ENCODE peak calls at places on chromosome 22, in nine cellular contexts. Z, B, W, L, M, S, D, O and P are unnamed samples.

GRCh38 chr22:19663821-19664325 is 50.4 kb upstream of the SEPTIN5 start:
- DNase-seq in Z (no peak), B (no peak), W (peak), L (peak), M (peak), S (no peak), D (no peak), O (peak), P (no peak)

GRCh38 chr22:33717694-33718396 is 202.4 kb downstream of the LARGE1 start:
- DNase-seq in Z (no peak), B (no peak), W (no peak), L (no peak), M (no peak), S (no peak), D (no peak), O (no peak), P (no peak)

GRCh38 chr22:36088292-36088691 is 59.7 kb upstream of the RBFOX2 start:
- DNase-seq in Z (peak), B (no peak), W (no peak), L (no peak), M (no peak), S (no peak), D (no peak), O (no peak), P (no peak)

GRCh38 chr22:41003041-41003440 is 51.9 kb downstream of the RBX1 start:
- DNase-seq in Z (no peak), B (no peak), W (no peak), L (no peak), M (no peak), S (no peak), D (no peak), O (no peak), P (no peak)

GRCh38 chr22:24410110-24410856 is 17.1 kb upstream of the ADORA2A start:
- DNase-seq in Z (no peak), B (no peak), W (peak), L (no peak), M (no peak), S (no peak), D (no peak), O (no peak), P (no peak)

GRCh38 chr22:38148252-38148651 is 33.4 kb downstream of the PLA2G6 start:
- DNase-seq in Z (no peak), B (no peak), W (peak), L (no peak), M (no peak), S (no peak), D (no peak), O (no peak), P (no peak)

GRCh38 chr22:27839261-27839660 is 37.7 kb upstream of the MN1 start:
- DNase-seq in Z (no peak), B (no peak), W (no peak), L (no peak), M (no peak), S (no peak), D (no peak), O (peak), P (no peak)

GRCh38 chr22:20530368-20531153 is 23.2 kb downstream of the MED15 start:
- DNase-seq in Z (peak), B (no peak), W (peak), L (no peak), M (peak), S (no peak), D (no peak), O (no peak), P (no peak)

GRCh38 chr22:27833803-27834202 is 32.2 kb upstream of the MN1 start:
- DNase-seq in Z (no peak), B (no peak), W (no peak), L (no peak), M (no peak), S (no peak), D (no peak), O (no peak), P (no peak)

GRCh38 chr22:35070451-35071093 is 4.6 kb downstream of the ISX start:
- DNase-seq in Z (no peak), B (no peak), W (no peak), L (no peak), M (no peak), S (no peak), D (no peak), O (no peak), P (no peak)

GRCh38 chr22:36387914-36388864 is at the start of gene MYH9:
- DNase-seq in Z (peak), B (peak), W (peak), L (peak), M (peak), S (peak), D (peak), O (peak), P (peak)

GRCh38 chr22:19806213-19807160 is 45.9 kb downstream of the TBX1 start:
- DNase-seq in Z (peak), B (peak), W (no peak), L (no peak), M (no peak), S (no peak), D (no peak), O (peak), P (no peak)

GRCh38 chr22:24445481-24446290 is 18.3 kb downstream of the ADORA2A start:
- DNase-seq in Z (no peak), B (no peak), W (no peak), L (no peak), M (no peak), S (peak), D (no peak), O (no peak), P (no peak)

GRCh38 chr22:48394787-48395620 is 1432.7 kb downstream of the BRD1 start:
- DNase-seq in Z (no peak), B (no peak), W (no peak), L (peak), M (no peak), S (no peak), D (no peak), O (no peak), P (peak)

GRCh38 chr22:22933807-22934542 is 46.4 kb downstream of the IGLL5 start:
- DNase-seq in Z (no peak), B (no peak), W (no peak), L (no peak), M (peak), S (no peak), D (no peak), O (no peak), P (no peak)
- TF ChIP-seq CTCF in Z (no peak), B (no peak), W (no peak), L (no peak), M (no peak), S (no peak), D (no peak), O (no peak), P (no peak)

DNA sequence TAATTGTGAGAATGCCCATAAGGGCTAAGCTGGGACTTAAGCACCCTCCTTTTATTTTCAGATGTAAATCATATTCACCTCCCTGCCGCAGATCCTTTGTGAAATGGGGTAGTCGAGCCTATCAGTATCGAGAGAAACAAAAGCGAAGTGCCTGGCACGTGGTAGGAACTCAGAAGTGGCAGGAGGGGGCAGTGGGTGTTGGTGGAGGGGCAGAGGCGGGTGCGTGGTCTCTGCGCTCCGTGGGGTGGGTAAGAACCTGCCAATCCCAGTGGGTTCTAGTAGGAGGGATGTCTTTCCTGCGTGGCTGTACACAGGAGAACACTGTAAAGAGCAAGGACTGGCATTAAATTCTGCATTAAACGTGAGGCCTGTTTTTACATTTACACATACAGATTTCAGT is 21.8 kb upstream of the PARVB start:
- DNase-seq in Z (peak), B (no peak), W (no peak), L (no peak), M (no peak), S (no peak), D (no peak), O (no peak), P (no peak)
- TF ChIP-seq CTCF in Z (no peak), B (no peak), W (no peak), L (no peak), M (no peak), S (no peak), D (no peak), O (no peak), P (no peak)

DNA sequence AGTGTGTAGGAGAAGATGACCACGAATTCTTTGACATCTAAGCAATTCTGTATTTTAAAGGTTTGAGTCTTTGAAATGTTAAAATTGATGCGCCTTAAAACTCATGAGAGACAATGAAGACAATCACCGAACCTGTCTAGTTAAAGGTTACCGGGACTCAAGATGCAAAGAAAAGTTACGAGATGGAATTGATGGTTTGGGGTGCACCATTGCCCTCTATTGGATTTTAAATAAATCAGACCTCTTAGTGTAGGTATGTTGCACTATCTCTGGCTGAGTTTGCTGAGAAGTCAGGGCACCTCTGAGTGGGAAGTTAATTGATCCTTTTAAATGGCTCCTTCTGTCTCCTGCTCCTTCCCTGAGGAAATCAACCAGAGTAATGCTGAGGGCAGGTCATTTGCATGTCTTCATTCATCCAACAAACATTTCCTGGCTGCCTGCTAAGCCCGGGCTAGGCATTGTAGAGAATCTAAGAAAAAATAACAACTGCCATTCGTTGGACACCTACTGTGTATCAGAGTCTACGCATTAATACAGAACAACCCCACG is 19.4 kb upstream of the TMA7B start:
- DNase-seq in Z (no peak), B (no peak), W (no peak), L (no peak), M (no peak), S (no peak), D (no peak), O (no peak), P (no peak)
- TF ChIP-seq CTCF in Z (no peak), B (no peak), W (no peak), L (no peak), M (no peak), S (peak), D (no peak), O (no peak), P (no peak)

GRCh38 chr22:32123657-32124056 is 35.4 kb downstream of the C22orf42 start:
- DNase-seq in Z (no peak), B (no peak), W (no peak), L (peak), M (no peak), S (no peak), D (no peak), O (no peak), P (no peak)
- TF ChIP-seq CTCF in Z (no peak), B (no peak), W (no peak), L (no peak), M (no peak), S (no peak), D (no peak), O (no peak), P (no peak)

GRCh38 chr22:30246962-30247376 is 410 bp upstream of the LIF start:
- DNase-seq in Z (no peak), B (no peak), W (no peak), L (no peak), M (no peak), S (no peak), D (no peak), O (no peak), P (no peak)

GRCh38 chr22:30247561-30247960 is 1.0 kb upstream of the LIF start:
- DNase-seq in Z (no peak), B (no peak), W (no peak), L (no peak), M (no peak), S (no peak), D (no peak), O (no peak), P (no peak)

GRCh38 chr22:30247974-30248373 is 1.4 kb upstream of the LIF start:
- DNase-seq in Z (no peak), B (no peak), W (no peak), L (no peak), M (no peak), S (no peak), D (no peak), O (no peak), P (no peak)

GRCh38 chr22:30245181-30245984 is 1.2 kb downstream of the LIF start:
- DNase-seq in Z (no peak), B (no peak), W (no peak), L (no peak), M (no peak), S (no peak), D (no peak), O (no peak), P (no peak)

DNA sequence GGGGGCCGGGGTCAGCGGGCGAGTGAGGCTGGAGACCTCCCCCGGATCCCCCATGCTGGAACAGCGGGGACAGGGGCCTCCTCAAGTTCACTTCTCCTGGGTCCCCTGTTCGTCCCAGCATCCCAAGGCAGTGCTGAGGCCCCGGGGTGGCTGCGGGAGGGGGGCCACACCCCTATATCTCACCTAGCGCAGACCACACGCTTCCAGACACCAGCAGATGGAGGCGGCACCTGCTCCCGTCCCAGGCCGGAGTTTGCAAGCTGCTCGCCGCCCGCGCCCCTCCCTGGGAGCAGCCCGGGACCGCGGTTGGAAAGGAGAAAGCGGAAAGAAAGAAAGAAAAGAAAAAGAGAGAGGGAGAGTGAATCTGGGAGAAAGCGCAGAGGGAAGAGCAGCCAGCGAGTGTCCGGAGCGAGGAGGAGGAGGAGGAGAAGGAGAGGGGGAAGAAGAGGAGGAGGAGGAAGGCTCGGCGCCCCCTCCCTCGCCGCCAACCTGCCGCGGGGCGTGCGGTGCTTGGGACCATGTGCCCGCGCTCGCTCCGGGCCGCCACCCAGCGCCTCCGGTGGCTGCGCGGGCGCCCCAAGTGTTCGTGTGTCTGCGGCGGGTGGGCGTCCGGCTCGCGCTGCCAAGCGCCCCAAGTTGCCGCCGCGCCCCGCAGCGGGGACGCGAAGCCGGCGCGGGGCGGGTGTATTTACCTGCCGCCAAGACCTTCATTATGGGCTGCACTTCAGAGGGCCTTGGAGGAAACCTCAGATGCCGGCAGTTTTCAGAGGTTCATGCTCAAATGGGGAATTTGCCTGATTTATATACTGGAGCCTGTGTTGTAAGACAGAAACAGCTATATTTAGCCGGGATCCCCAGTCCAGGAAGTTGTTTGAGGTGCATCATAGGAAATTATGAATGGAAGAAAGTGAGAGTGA is at the start of gene LIF:
- DNase-seq in Z (no peak), B (no peak), W (peak), L (no peak), M (no peak), S (peak), D (no peak), O (no peak), P (no peak)
- TF ChIP-seq CTCF in Z (peak), B (peak), W (no peak), L (peak), M (no peak), S (peak), D (no peak), O (peak), P (no peak)

DNA sequence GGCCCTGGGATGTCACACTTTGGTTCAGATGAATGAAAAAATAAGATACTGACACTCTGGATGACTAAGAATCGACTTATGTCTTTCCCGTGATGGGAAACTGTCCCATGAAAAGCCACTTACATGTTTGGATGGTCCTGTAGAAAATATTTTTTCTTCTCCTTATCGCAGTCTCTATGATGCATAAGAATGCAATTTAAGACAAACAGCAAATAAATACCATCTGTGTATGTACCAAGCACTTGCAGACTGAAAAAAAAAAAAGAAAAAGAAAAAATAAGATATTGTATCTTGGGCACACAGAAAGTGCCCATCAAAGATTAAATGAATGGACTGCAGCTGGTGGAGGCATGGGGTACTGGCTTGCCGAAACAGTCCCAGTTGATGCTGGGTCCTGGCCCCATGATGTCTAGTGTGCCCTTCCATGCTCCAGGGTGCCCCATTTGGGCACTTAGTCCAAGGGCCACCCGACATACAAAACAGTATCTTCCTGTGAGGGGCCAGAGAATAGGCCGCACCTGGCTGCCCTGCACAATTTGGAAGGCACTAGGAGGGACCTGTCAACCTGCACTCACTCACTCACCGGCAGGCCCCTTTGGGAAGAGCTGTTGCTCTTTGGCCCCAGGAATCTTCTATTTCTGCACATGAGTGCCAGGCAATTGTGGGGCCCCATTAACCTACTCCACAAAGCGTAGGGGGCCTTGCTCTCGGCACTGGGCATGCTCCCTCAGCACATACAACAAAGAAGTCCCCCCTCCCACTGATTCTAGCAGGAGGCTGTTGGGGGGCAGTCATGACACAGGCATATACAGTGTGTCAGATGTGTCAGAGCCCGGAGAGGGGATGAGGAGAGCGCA is 2.5 kb upstream of the ZBED4 start:
- DNase-seq in Z (no peak), B (no peak), W (no peak), L (no peak), M (no peak), S (no peak), D (no peak), O (no peak), P (no peak)
- TF ChIP-seq CTCF in Z (no peak), B (no peak), W (no peak), L (no peak), M (no peak), S (no peak), D (no peak), O (no peak), P (no peak)